ENCODE peak calls at places on chromosomes 6 and 20, in ten cellular contexts. One of them, this sample, is unnamed.

GRCh38 chr6:128964233-128964755 is 81.4 kb downstream of the LAMA2 start:
- DNase-seq in Karpas-422: no peak
- DNase-seq in CD4-positive, alpha-beta T cell: no peak
- DNase-seq in sigmoid colon: no peak
- DNase-seq in adrenal gland: no peak
- DNase-seq in thyroid gland: no peak
- DNase-seq in pancreas: no peak
- DNase-seq in brain microvascular endothelial cell: no peak
- DNase-seq in left lung: no peak
- DNase-seq in neural progenitor cell: no peak
- DNase-seq in this sample: no peak

GRCh38 chr6:142459267-142459666 is 157.5 kb downstream of the ADGRG6 start:
- DNase-seq in sigmoid colon: no peak
- DNase-seq in neural progenitor cell: no peak
- DNase-seq in adrenal gland: no peak
- DNase-seq in pancreas: no peak
- DNase-seq in brain microvascular endothelial cell: no peak
- DNase-seq in Karpas-422: no peak
- DNase-seq in thyroid gland: no peak
- DNase-seq in CD4-positive, alpha-beta T cell: no peak
- DNase-seq in left lung: no peak
- DNase-seq in this sample: no peak

GRCh38 chr6:169316651-169317050 is 63.0 kb upstream of the THBS2 start:
- DNase-seq in Karpas-422: no peak
- DNase-seq in adrenal gland: no peak
- DNase-seq in CD4-positive, alpha-beta T cell: no peak
- DNase-seq in thyroid gland: no peak
- DNase-seq in sigmoid colon: no peak
- DNase-seq in pancreas: no peak
- DNase-seq in left lung: no peak
- DNase-seq in neural progenitor cell: no peak
- DNase-seq in brain microvascular endothelial cell: no peak
- DNase-seq in this sample: no peak

GRCh38 chr6:139474145-139475108 is 100.0 kb upstream of the CITED2 start:
- DNase-seq in neural progenitor cell: peak; percentile 43
- DNase-seq in left lung: no peak
- DNase-seq in thyroid gland: peak; percentile 26
- DNase-seq in pancreas: peak; percentile 22
- DNase-seq in CD4-positive, alpha-beta T cell: no peak
- DNase-seq in brain microvascular endothelial cell: no peak
- DNase-seq in adrenal gland: peak; percentile 34
- DNase-seq in sigmoid colon: peak; percentile 70
- DNase-seq in Karpas-422: no peak
- DNase-seq in this sample: no peak

GRCh38 chr6:104639671-104640070 is 220.0 kb downstream of the HACE1 start:
- DNase-seq in CD4-positive, alpha-beta T cell: no peak
- DNase-seq in adrenal gland: no peak
- DNase-seq in Karpas-422: no peak
- DNase-seq in brain microvascular endothelial cell: no peak
- DNase-seq in thyroid gland: no peak
- DNase-seq in pancreas: no peak
- DNase-seq in left lung: no peak
- DNase-seq in sigmoid colon: no peak
- DNase-seq in neural progenitor cell: no peak
- DNase-seq in this sample: no peak

GRCh38 chr6:86706449-86706848 is 230.9 kb upstream of the HTR1E start:
- DNase-seq in neural progenitor cell: peak; percentile 55
- DNase-seq in pancreas: no peak
- DNase-seq in CD4-positive, alpha-beta T cell: no peak
- DNase-seq in brain microvascular endothelial cell: no peak
- DNase-seq in Karpas-422: peak; percentile 79
- DNase-seq in adrenal gland: no peak
- DNase-seq in sigmoid colon: no peak
- DNase-seq in left lung: no peak
- DNase-seq in thyroid gland: peak; percentile 11
- DNase-seq in this sample: no peak

GRCh38 chr20:32356935-32357868 is 929 bp upstream of the ASXL1 start:
- DNase-seq in Karpas-422: no peak
- DNase-seq in thyroid gland: peak; percentile 37
- DNase-seq in pancreas: peak; percentile 33
- DNase-seq in neural progenitor cell: no peak
- DNase-seq in adrenal gland: peak; percentile 42
- DNase-seq in left lung: no peak
- DNase-seq in CD4-positive, alpha-beta T cell: no peak
- DNase-seq in brain microvascular endothelial cell: peak; percentile 46
- DNase-seq in sigmoid colon: no peak
- DNase-seq in this sample: peak; percentile 35

GRCh38 chr6:36753671-36754485 is 56.3 kb downstream of the RAB44 start:
- DNase-seq in adrenal gland: no peak
- DNase-seq in CD4-positive, alpha-beta T cell: no peak
- DNase-seq in Karpas-422: no peak
- DNase-seq in neural progenitor cell: no peak
- DNase-seq in sigmoid colon: no peak
- DNase-seq in pancreas: no peak
- DNase-seq in thyroid gland: no peak
- DNase-seq in left lung: no peak
- DNase-seq in brain microvascular endothelial cell: no peak
- DNase-seq in this sample: no peak

GRCh38 chr20:49045440-49046086 is 549 bp upstream of the CSE1L start:
- DNase-seq in left lung: peak; percentile 84
- DNase-seq in Karpas-422: peak; percentile 66
- DNase-seq in neural progenitor cell: no peak
- DNase-seq in brain microvascular endothelial cell: no peak
- DNase-seq in adrenal gland: peak; percentile 42
- DNase-seq in CD4-positive, alpha-beta T cell: no peak
- DNase-seq in sigmoid colon: peak; percentile 73
- DNase-seq in thyroid gland: peak; percentile 28
- DNase-seq in pancreas: peak; percentile 37
- DNase-seq in this sample: peak; percentile 49

GRCh38 chr6:46290435-46290834 is 119.7 kb upstream of the ENPP5 start:
- DNase-seq in brain microvascular endothelial cell: no peak
- DNase-seq in pancreas: no peak
- DNase-seq in Karpas-422: no peak
- DNase-seq in left lung: no peak
- DNase-seq in thyroid gland: no peak
- DNase-seq in CD4-positive, alpha-beta T cell: no peak
- DNase-seq in neural progenitor cell: no peak
- DNase-seq in sigmoid colon: no peak
- DNase-seq in adrenal gland: no peak
- DNase-seq in this sample: no peak

GRCh38 chr20:62474585-62475026 is 1.2 kb downstream of the GATA5 start:
- DNase-seq in neural progenitor cell: no peak
- DNase-seq in CD4-positive, alpha-beta T cell: no peak
- DNase-seq in thyroid gland: no peak
- DNase-seq in Karpas-422: no peak
- DNase-seq in brain microvascular endothelial cell: no peak
- DNase-seq in pancreas: no peak
- DNase-seq in left lung: no peak
- DNase-seq in adrenal gland: no peak
- DNase-seq in sigmoid colon: no peak
- DNase-seq in this sample: no peak

GRCh38 chr6:139732451-139732850 is 358.0 kb upstream of the CITED2 start:
- DNase-seq in left lung: no peak
- DNase-seq in thyroid gland: peak; percentile 62
- DNase-seq in Karpas-422: no peak
- DNase-seq in CD4-positive, alpha-beta T cell: no peak
- DNase-seq in brain microvascular endothelial cell: peak; percentile 67
- DNase-seq in neural progenitor cell: no peak
- DNase-seq in sigmoid colon: peak; percentile 73
- DNase-seq in adrenal gland: peak; percentile 71
- DNase-seq in pancreas: no peak
- DNase-seq in this sample: no peak

GRCh38 chr20:37556538-37556937 is 28.9 kb upstream of the BLCAP start:
- DNase-seq in left lung: no peak
- DNase-seq in thyroid gland: no peak
- DNase-seq in neural progenitor cell: no peak
- DNase-seq in Karpas-422: no peak
- DNase-seq in CD4-positive, alpha-beta T cell: no peak
- DNase-seq in adrenal gland: no peak
- DNase-seq in brain microvascular endothelial cell: no peak
- DNase-seq in sigmoid colon: no peak
- DNase-seq in pancreas: no peak
- DNase-seq in this sample: no peak

GRCh38 chr6:152338335-152339125 is 298.6 kb downstream of the SYNE1 start:
- DNase-seq in pancreas: peak; percentile 10
- DNase-seq in adrenal gland: peak; percentile 26
- DNase-seq in brain microvascular endothelial cell: peak; percentile 39
- DNase-seq in Karpas-422: peak; percentile 79
- DNase-seq in neural progenitor cell: peak; percentile 33
- DNase-seq in sigmoid colon: peak; percentile 75
- DNase-seq in thyroid gland: peak; percentile 49
- DNase-seq in CD4-positive, alpha-beta T cell: peak; percentile 57
- DNase-seq in left lung: no peak
- DNase-seq in this sample: peak; percentile 49

GRCh38 chr6:2990932-2991506 is 8.7 kb upstream of the NQO2 start:
- DNase-seq in left lung: no peak
- DNase-seq in brain microvascular endothelial cell: no peak
- DNase-seq in sigmoid colon: no peak
- DNase-seq in thyroid gland: peak; percentile 9
- DNase-seq in pancreas: no peak
- DNase-seq in neural progenitor cell: no peak
- DNase-seq in Karpas-422: no peak
- DNase-seq in CD4-positive, alpha-beta T cell: no peak
- DNase-seq in adrenal gland: no peak
- DNase-seq in this sample: no peak

GRCh38 chr20:16475225-16475624 is 98.0 kb downstream of the KIF16B start:
- DNase-seq in Karpas-422: no peak
- DNase-seq in thyroid gland: peak; percentile 46
- DNase-seq in CD4-positive, alpha-beta T cell: no peak
- DNase-seq in pancreas: no peak
- DNase-seq in sigmoid colon: no peak
- DNase-seq in neural progenitor cell: no peak
- DNase-seq in adrenal gland: no peak
- DNase-seq in left lung: no peak
- DNase-seq in brain microvascular endothelial cell: peak; percentile 64
- DNase-seq in this sample: no peak

GRCh38 chr6:109482913-109483743 is at the start of gene ZBTB24:
- DNase-seq in brain microvascular endothelial cell: peak; percentile 68
- DNase-seq in adrenal gland: peak; percentile 90
- DNase-seq in Karpas-422: peak; percentile 97
- DNase-seq in pancreas: peak; percentile 90
- DNase-seq in left lung: peak; percentile 99
- DNase-seq in CD4-positive, alpha-beta T cell: peak; percentile 78
- DNase-seq in neural progenitor cell: peak; percentile 97
- DNase-seq in sigmoid colon: peak; percentile 95
- DNase-seq in thyroid gland: peak; percentile 92
- DNase-seq in this sample: peak; percentile 94

DNA sequence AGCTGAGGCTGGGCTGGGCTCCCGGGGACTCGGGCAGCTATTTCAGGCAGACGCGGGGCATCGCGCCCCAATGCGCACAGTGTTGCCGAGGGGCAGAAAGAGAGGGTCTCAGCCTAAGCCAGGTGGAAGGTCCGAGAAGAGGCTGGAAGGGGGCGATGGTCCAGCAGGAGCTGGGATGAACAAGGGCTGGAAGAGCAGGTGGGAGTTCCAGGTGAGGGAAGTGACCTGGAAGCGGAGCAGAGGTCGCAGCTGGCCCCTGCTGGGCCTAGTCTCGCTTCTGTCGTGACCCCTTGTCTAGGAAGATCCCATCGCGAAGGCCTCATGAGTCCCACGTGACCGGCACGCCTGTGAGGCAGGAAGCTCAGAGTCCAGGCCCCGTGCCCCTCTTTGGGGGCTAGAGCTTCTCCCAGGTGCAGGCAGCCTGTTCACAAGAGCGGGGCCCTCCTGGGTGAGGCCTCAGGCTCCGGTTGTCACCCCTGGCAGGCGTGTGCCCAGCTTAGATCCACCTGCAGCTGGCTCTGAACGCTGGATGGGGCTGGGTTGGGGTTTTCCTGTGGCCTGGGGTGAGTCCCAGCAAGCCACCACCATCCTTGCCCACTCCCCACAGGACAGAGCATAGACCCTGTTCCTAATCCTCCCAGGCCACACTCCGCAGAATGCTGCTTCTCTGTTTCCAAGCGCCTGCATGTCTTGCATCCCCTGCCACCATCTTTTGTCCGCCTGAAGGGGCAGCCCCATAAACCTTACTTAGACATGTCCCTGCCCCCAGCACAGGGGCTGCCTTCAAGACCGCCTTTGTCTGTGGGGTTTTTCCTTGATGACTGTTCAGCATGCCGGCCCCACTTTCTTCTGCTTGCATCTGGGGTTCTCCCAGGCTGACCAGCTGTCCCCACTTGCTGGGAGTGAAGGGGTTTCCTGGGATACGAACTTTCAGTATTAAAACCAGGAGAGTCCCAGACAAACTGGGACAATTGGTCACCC is 15.1 kb downstream of the SLC22A3 start:
- DNase-seq in thyroid gland: no peak
- DNase-seq in brain microvascular endothelial cell: no peak
- DNase-seq in CD4-positive, alpha-beta T cell: no peak
- DNase-seq in Karpas-422: no peak
- DNase-seq in sigmoid colon: no peak
- DNase-seq in neural progenitor cell: no peak
- DNase-seq in adrenal gland: no peak
- DNase-seq in left lung: no peak
- DNase-seq in pancreas: no peak
- DNase-seq in this sample: no peak
- H3K27ac ChIP-seq in thyroid gland: no peak overlapping the region
- H3K27ac ChIP-seq in brain microvascular endothelial cell: no peak overlapping the region
- H3K27ac ChIP-seq in CD4-positive, alpha-beta T cell: no peak overlapping the region
- H3K27ac ChIP-seq in Karpas-422: no peak overlapping the region
- H3K27ac ChIP-seq in sigmoid colon: no peak overlapping the region
- H3K27ac ChIP-seq in neural progenitor cell: no peak overlapping the region
- H3K27ac ChIP-seq in adrenal gland: no peak overlapping the region
- H3K27ac ChIP-seq in left lung: no peak overlapping the region
- H3K27ac ChIP-seq in pancreas: no peak overlapping the region
- H3K27ac ChIP-seq in this sample: no peak overlapping the region

GRCh38 chr6:141401168-141401567 is 731.6 kb upstream of the GJE1 start:
- DNase-seq in brain microvascular endothelial cell: no peak
- DNase-seq in sigmoid colon: no peak
- DNase-seq in pancreas: no peak
- DNase-seq in CD4-positive, alpha-beta T cell: no peak
- DNase-seq in adrenal gland: no peak
- DNase-seq in thyroid gland: no peak
- DNase-seq in Karpas-422: no peak
- DNase-seq in neural progenitor cell: no peak
- DNase-seq in left lung: no peak
- DNase-seq in this sample: no peak
- H3K27ac ChIP-seq in brain microvascular endothelial cell: no peak overlapping the region
- H3K27ac ChIP-seq in sigmoid colon: no peak overlapping the region
- H3K27ac ChIP-seq in pancreas: no peak overlapping the region
- H3K27ac ChIP-seq in CD4-positive, alpha-beta T cell: no peak overlapping the region
- H3K27ac ChIP-seq in adrenal gland: no peak overlapping the region
- H3K27ac ChIP-seq in thyroid gland: no peak overlapping the region
- H3K27ac ChIP-seq in Karpas-422: no peak overlapping the region
- H3K27ac ChIP-seq in neural progenitor cell: no peak overlapping the region
- H3K27ac ChIP-seq in left lung: no peak overlapping the region
- H3K27ac ChIP-seq in this sample: no peak overlapping the region

GRCh38 chr6:156700440-156701057 is 76.6 kb upstream of the ARID1B start:
- DNase-seq in left lung: no peak
- DNase-seq in adrenal gland: no peak
- DNase-seq in sigmoid colon: no peak
- DNase-seq in CD4-positive, alpha-beta T cell: no peak
- DNase-seq in neural progenitor cell: no peak
- DNase-seq in pancreas: no peak
- DNase-seq in brain microvascular endothelial cell: no peak
- DNase-seq in Karpas-422: peak; percentile 39
- DNase-seq in thyroid gland: no peak
- DNase-seq in this sample: no peak
- H3K27ac ChIP-seq in left lung: no peak overlapping the region
- H3K27ac ChIP-seq in adrenal gland: no peak overlapping the region
- H3K27ac ChIP-seq in sigmoid colon: no peak overlapping the region
- H3K27ac ChIP-seq in CD4-positive, alpha-beta T cell: no peak overlapping the region
- H3K27ac ChIP-seq in neural progenitor cell: no peak overlapping the region
- H3K27ac ChIP-seq in pancreas: no peak overlapping the region
- H3K27ac ChIP-seq in brain microvascular endothelial cell: no peak overlapping the region
- H3K27ac ChIP-seq in Karpas-422: no peak overlapping the region
- H3K27ac ChIP-seq in thyroid gland: no peak overlapping the region
- H3K27ac ChIP-seq in this sample: no peak overlapping the region

GRCh38 chr6:38311201-38311600 is 328.5 kb downstream of the BTBD9 start:
- DNase-seq in sigmoid colon: no peak
- DNase-seq in Karpas-422: no peak
- DNase-seq in brain microvascular endothelial cell: no peak
- DNase-seq in pancreas: no peak
- DNase-seq in left lung: no peak
- DNase-seq in CD4-positive, alpha-beta T cell: no peak
- DNase-seq in thyroid gland: no peak
- DNase-seq in neural progenitor cell: no peak
- DNase-seq in adrenal gland: no peak
- DNase-seq in this sample: no peak
- H3K27ac ChIP-seq in sigmoid colon: no peak overlapping the region
- H3K27ac ChIP-seq in Karpas-422: no peak overlapping the region
- H3K27ac ChIP-seq in brain microvascular endothelial cell: no peak overlapping the region
- H3K27ac ChIP-seq in pancreas: no peak overlapping the region
- H3K27ac ChIP-seq in left lung: no peak overlapping the region
- H3K27ac ChIP-seq in CD4-positive, alpha-beta T cell: no peak overlapping the region
- H3K27ac ChIP-seq in thyroid gland: no peak overlapping the region
- H3K27ac ChIP-seq in neural progenitor cell: no peak overlapping the region
- H3K27ac ChIP-seq in adrenal gland: no peak overlapping the region
- H3K27ac ChIP-seq in this sample: no peak overlapping the region

This sample was measured in heart left ventricle.